ENCODE peak calls at places on chromosomes 6 and 20, in ten cellular contexts. F is spleen, V is adrenal gland, E is gastrocnemius medialis, D is ovary, O is A673, G is psoas muscle, U is upper lobe of right lung, L is PC-9, R is heart right ventricle. M is an unnamed sample. For H3K36me3 and H3K4me1, the result is how much of the 10 kb centered on the place peaks cover.

GRCh38 chr6:118709859-118710350 is 58.5 kb upstream of the CEP85L start:
- DNase-seq in F (peak), V (peak), E (no peak), D (no peak), O (peak), G (no peak), U (no peak), L (peak), R (no peak), M (no peak)

GRCh38 chr20:1005452-1006027 is 3.4 kb upstream of the RSPO4 start:
- DNase-seq in F (no peak), V (no peak), E (no peak), D (no peak), O (peak), G (no peak), U (peak), L (no peak), R (no peak), M (no peak)

GRCh38 chr6:47709160-47709559 is 10.8 kb downstream of the ADGRF4 start:
- DNase-seq in F (no peak), V (no peak), E (no peak), D (no peak), O (no peak), G (no peak), U (no peak), L (no peak), R (no peak), M (no peak)

GRCh38 chr6:96898241-96898851 is 655 bp upstream of the NDUFAF4 start:
- DNase-seq in F (no peak), V (no peak), E (no peak), D (no peak), O (peak), G (no peak), U (no peak), L (no peak), R (no peak), M (no peak)

GRCh38 chr6:10429638-10430427 is 15.0 kb upstream of the TFAP2A start:
- DNase-seq in F (no peak), V (no peak), E (no peak), D (no peak), O (peak), G (no peak), U (no peak), L (peak), R (no peak), M (no peak)

GRCh38 chr6:127844529-127844928 is 56.3 kb downstream of the THEMIS start:
- DNase-seq in F (no peak), V (no peak), E (no peak), D (no peak), O (no peak), G (no peak), U (no peak), L (no peak), R (no peak), M (no peak)

GRCh38 chr6:17305219-17306001 is 24.2 kb downstream of the RBM24 start:
- DNase-seq in F (no peak), V (no peak), E (no peak), D (no peak), O (no peak), G (no peak), U (no peak), L (no peak), R (no peak), M (no peak)

GRCh38 chr6:329888-330691 is 37.8 kb downstream of the DUSP22 start:
- DNase-seq in F (peak), V (no peak), E (no peak), D (no peak), O (peak), G (no peak), U (peak), L (no peak), R (no peak), M (no peak)

GRCh38 chr6:143727035-143727434 is 49.3 kb downstream of the PHACTR2 start:
- DNase-seq in F (no peak), V (no peak), E (no peak), D (no peak), O (no peak), G (no peak), U (no peak), L (no peak), R (no peak), M (no peak)

GRCh38 chr6:118588626-118589025 is 40.5 kb downstream of the PLN start:
- DNase-seq in F (no peak), V (no peak), E (no peak), D (no peak), O (no peak), G (no peak), U (no peak), L (no peak), R (no peak), M (no peak)

GRCh38 chr6:50380409-50381105 is 330.8 kb upstream of the DEFB112 start:
- DNase-seq in F (no peak), V (no peak), E (no peak), D (no peak), O (peak), G (no peak), U (no peak), L (no peak), R (no peak), M (no peak)

GRCh38 chr20:35648836-35649235 is 15.9 kb downstream of the CPNE1 start:
- DNase-seq in F (no peak), V (no peak), E (no peak), D (no peak), O (no peak), G (no peak), U (no peak), L (no peak), R (no peak), M (no peak)

GRCh38 chr6:108518714-108519576 is 41.8 kb upstream of the FOXO3 start:
- DNase-seq in F (no peak), V (no peak), E (no peak), D (no peak), O (peak), G (no peak), U (no peak), L (no peak), R (no peak), M (no peak)

GRCh38 chr6:146028835-146029572 is at the start of gene GRM1:
- DNase-seq in F (no peak), V (no peak), E (no peak), D (no peak), O (no peak), G (peak), U (no peak), L (no peak), R (no peak), M (no peak)

GRCh38 chr6:34916348-34916967 is 27.4 kb downstream of the ANKS1A start:
- DNase-seq in F (no peak), V (no peak), E (no peak), D (no peak), O (no peak), G (no peak), U (no peak), L (no peak), R (no peak), M (no peak)

GRCh38 chr20:19847383-19847782 is 89.3 kb downstream of the RIN2 start:
- DNase-seq in F (no peak), V (no peak), E (no peak), D (no peak), O (no peak), G (no peak), U (no peak), L (no peak), R (no peak), M (no peak)

GRCh38 chr20:5039255-5039657 is 37.9 kb upstream of the SLC23A2 start:
- DNase-seq in F (peak), V (no peak), E (no peak), D (no peak), O (no peak), G (no peak), U (no peak), L (no peak), R (no peak), M (no peak)

GRCh38 chr6:103273048-103273447 is 1586.7 kb downstream of the HACE1 start:
- DNase-seq in F (no peak), V (no peak), E (no peak), D (no peak), O (peak), G (no peak), U (no peak), L (no peak), R (no peak), M (no peak)

GRCh38 chr6:41049955-41050354 is 3.0 kb upstream of the APOBEC2 start:
- DNase-seq in F (no peak), V (no peak), E (no peak), D (no peak), O (no peak), G (no peak), U (no peak), L (no peak), R (no peak), M (no peak)

GRCh38 chr6:141610741-141611140 is 522.0 kb upstream of the GJE1 start:
- DNase-seq in F (no peak), V (no peak), E (no peak), D (no peak), O (peak), G (no peak), U (no peak), L (no peak), R (no peak), M (no peak)

GRCh38 chr20:64113796-64114355 is 6.5 kb upstream of the NPBWR2 start:
- DNase-seq in F (peak), V (peak), E (no peak), D (no peak), O (no peak), G (peak), U (peak), L (peak), R (no peak), M (no peak)

GRCh38 chr20:52805128-52805527 is 167.0 kb upstream of the TSHZ2 start:
- DNase-seq in F (no peak), V (no peak), E (no peak), D (no peak), O (no peak), G (no peak), U (no peak), L (no peak), R (no peak), M (no peak)

GRCh38 chr6:134707342-134707982 is 242.4 kb downstream of the ALDH8A1 start:
- DNase-seq in F (no peak), V (no peak), E (no peak), D (no peak), O (peak), G (no peak), U (no peak), L (peak), R (no peak), M (no peak)

GRCh38 chr6:117677553-117678131 is 2.4 kb downstream of the NUS1 start:
- DNase-seq in F (no peak), V (no peak), E (no peak), D (no peak), O (no peak), G (no peak), U (no peak), L (peak), R (no peak), M (no peak)

GRCh38 chr6:30483677-30484279 is 5.5 kb upstream of the HLA-E start:
- DNase-seq in F (no peak), V (no peak), E (no peak), D (no peak), O (peak), G (no peak), U (no peak), L (peak), R (no peak), M (no peak)

GRCh38 chr6:40398810-40399477 is 188.2 kb downstream of the LRFN2 start:
- DNase-seq in F (no peak), V (no peak), E (no peak), D (no peak), O (no peak), G (no peak), U (no peak), L (no peak), R (no peak), M (no peak)

GRCh38 chr20:54565255-54565654 is 89.9 kb downstream of the DOK5 start:
- DNase-seq in F (no peak), V (no peak), E (no peak), D (no peak), O (no peak), G (no peak), U (no peak), L (no peak), R (no peak), M (no peak)

GRCh38 chr6:71489736-71490135 is 201.1 kb downstream of the OGFRL1 start:
- DNase-seq in F (no peak), V (no peak), E (no peak), D (no peak), O (peak), G (no peak), U (no peak), L (peak), R (no peak), M (no peak)

GRCh38 chr20:5608448-5609161 is 141.6 kb upstream of the SHLD1 start:
- DNase-seq in F (no peak), V (no peak), E (no peak), D (no peak), O (peak), G (no peak), U (no peak), L (peak), R (no peak), M (no peak)

GRCh38 chr6:75317503-75318206 is 33.1 kb upstream of the TMEM30A start:
- DNase-seq in F (no peak), V (no peak), E (no peak), D (no peak), O (peak), G (no peak), U (no peak), L (no peak), R (no peak), M (no peak)

GRCh38 chr20:38231786-38232130 is 28.8 kb downstream of the KIAA1755 start:
- DNase-seq in F (no peak), V (no peak), E (no peak), D (no peak), O (no peak), G (peak), U (no peak), L (peak), R (no peak), M (peak)

DNA sequence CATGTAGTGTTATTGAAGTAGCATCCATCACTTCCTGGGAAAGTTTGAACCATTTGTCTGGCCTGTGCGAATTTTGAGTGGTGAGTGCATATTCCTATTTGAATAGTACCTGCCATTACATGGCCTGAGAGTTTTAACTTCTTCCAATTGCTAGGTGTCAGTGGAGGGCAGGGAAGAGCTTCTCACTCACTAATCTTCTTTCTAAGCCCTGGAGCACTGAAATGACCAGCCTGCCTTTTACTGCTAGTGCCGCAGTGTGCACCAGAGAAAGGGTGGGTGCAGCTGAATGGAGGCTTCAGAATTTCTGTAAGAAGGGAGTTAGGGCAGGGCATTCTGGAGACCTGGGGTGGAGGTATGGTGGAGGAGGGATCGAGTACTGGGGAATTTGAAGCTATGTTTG is 45.5 kb downstream of the RNF144B start:
- DNase-seq in F (no peak), V (no peak), E (no peak), D (no peak), O (no peak), G (no peak), U (no peak), L (no peak), R (no peak), M (no peak)
- H3K36me3 ChIP-seq in F (under half), V (under half), E (under half), D (under half), O (under half), G (under half), U (under half), L (under half), R (under half), M (under half)

DNA sequence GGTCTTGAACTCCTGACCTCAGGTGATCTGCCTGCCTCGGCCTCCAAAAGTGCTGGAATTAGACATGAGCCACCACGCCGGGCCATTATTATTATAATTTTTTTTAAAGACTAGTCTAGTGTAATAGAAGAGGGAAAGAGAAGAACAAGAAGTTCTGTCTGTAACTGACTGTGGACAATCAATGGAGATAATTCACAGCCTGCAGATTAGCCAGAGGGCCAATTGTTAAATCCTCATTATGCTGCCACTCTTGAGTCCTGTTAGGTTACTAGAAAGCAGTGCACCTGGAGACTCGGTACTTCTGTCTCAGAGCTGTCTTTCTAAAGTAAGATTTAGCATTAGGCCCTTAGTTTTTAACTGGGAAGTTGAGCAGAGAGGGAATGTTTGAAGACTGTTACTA is 37.5 kb downstream of the CARMIL1 start:
- DNase-seq in F (no peak), V (no peak), E (no peak), D (no peak), O (no peak), G (no peak), U (no peak), L (no peak), R (no peak), M (no peak)
- H3K4me1 ChIP-seq in F (under half), V (under half), E (under half), D (under half), O (under half), G (under half), U (under half), L (under half), R (under half), M (under half)

DNA sequence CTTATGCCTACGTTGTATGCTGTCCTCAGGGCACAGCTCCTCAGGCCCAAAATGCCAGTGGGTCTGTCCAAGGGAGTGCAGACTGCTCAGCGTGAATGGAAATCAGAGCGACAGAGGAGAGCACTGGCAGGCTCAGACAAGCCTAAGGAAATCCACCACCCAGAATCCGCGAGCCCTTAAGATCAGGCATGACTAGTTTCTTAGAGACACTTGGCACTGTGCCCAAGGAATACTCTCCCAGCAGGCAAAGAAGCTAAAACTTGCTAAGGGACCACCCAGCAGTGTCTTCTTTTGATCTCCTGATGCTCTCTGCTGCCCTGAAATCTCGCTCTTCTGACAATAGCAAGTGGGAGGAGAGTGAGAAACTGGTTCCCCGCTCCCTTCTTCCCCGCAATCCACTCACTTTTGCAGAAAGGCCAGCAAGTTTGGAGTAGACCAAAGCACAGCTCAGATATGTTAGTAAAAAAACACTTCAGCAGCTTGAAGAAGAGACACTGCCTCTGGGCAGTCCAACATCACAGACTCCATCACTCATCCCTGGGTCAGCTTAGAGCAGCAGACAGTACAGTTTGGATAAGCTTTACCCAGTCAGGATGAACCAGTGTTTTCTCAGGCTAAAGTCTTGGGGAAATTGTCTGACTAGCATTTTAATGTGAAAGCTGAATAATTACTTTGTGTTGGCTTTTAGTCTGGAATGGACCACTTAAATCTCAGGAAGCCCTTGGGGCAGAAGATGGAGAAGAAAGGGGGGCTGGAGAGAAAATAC is 32.4 kb downstream of the TRAF3IP2 start:
- DNase-seq in F (no peak), V (no peak), E (no peak), D (peak), O (peak), G (no peak), U (no peak), L (no peak), R (no peak), M (peak)
- H3K36me3 ChIP-seq in F (half or more), V (under half), E (under half), D (under half), O (under half), G (under half), U (half or more), L (under half), R (under half), M (under half)

DNA sequence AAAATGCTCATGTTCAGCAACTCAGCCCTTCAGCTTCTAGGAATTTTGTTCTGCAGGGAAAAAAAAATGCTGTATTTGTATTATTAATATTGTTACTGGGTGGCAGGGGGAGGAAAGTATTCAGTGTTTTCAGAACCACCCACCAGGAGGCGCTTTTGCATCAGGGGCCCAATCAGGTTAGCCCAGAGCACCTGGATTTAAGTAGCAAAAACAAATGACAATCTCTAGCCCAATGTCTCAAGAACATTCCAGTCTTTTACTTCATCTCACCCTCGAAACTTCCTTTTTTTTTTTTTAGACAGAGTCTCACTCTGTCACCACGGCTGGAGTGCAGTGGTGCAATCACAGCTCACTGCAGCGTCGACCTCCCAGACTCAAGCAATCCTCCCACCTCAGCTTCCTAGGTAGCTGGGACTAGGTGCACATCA is 635 bp upstream of the C20orf203 start:
- DNase-seq in F (no peak), V (no peak), E (no peak), D (no peak), O (peak), G (no peak), U (no peak), L (peak), R (no peak), M (no peak)
- H3K4me1 ChIP-seq in F (under half), V (under half), E (under half), D (under half), O (under half), G (under half), U (under half), L (under half), R (under half), M (under half)

DNA sequence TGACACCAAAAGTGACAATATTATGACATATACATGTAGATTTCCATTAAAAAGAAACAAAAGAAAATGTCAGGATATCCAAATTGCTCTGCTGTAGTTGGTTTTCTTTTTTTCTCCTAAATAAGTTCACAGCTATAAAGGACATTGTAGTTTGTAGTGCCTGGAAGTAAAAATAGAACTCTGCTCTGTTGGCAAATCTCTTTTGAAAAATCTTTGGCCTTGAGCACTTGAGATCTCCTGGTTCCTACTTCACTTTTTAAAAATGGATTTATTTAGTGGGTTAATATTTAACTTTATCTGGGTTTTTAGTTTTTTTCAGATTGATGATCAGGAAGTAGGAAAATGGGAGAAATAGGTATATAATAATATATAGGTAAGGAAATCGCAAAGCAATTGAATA is 52.9 kb downstream of the AFDN start:
- DNase-seq in F (no peak), V (no peak), E (no peak), D (no peak), O (no peak), G (no peak), U (no peak), L (no peak), R (no peak), M (no peak)
- H3K36me3 ChIP-seq in F (half or more), V (under half), E (under half), D (under half), O (under half), G (under half), U (under half), L (under half), R (under half), M (under half)

DNA sequence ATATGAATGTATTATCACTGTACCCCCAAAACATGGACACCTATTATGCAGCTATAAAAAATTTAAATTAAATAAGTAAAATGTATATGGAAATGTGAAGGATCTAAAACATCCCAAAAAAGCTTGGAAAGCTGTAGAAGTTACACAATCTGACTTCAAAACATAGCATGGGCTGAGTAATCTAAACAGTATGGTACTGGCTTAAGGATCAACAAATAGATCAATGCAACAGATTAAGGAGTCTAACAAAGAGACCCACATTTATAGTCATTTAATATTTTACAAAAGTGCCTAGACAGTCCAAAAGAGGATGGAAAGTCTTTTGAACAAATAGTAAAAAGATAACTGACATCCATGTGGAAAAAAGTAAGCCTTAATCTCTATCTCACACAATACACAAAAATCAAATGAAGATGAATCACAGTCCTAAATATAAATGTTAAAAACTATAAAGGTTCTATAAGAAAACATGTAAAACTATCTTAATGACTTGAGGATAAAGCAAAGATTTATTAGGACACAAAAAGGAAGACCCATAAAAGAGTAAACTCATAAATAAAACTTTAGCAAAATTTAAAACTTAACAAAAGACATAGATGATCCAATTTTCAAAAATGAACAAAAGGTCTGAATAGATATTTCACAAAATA is 46.8 kb downstream of the RANBP9 start:
- DNase-seq in F (no peak), V (no peak), E (no peak), D (no peak), O (no peak), G (no peak), U (no peak), L (no peak), R (no peak), M (no peak)
- H3K4me1 ChIP-seq in F (half or more), V (half or more), E (under half), D (under half), O (under half), G (half or more), U (under half), L (under half), R (half or more), M (under half)